ENCODE peak calls at places on chromosomes 12 and 14, in four cellular contexts. A is GM23248; B is activated CD4-positive, alpha-beta T cell treated with anti-CD3 and anti-CD28 coated beads for 24 hours; X is ELR. L is an unnamed sample.
A peak's percentile ranks its signal among the peaks of the same experiment; 100 is the strongest.

GRCh38 chr14:103847439-103847953 is at the start of gene PPP1R13B:
- DNase-seq in A (peak; percentile 94), B (peak; percentile 93), X (peak; percentile 92), L (peak; percentile 72)

GRCh38 chr12:2526371-2526770 is 268.4 kb upstream of the FKBP4 start:
- DNase-seq in A (no peak), B (no peak), X (no peak), L (no peak)

GRCh38 chr14:59630281-59630963 is 53.8 kb upstream of the CCDC175 start:
- DNase-seq in A (peak; percentile 30), B (no peak), X (no peak), L (no peak)

GRCh38 chr12:79546461-79547043 is 144.2 kb downstream of the PAWR start:
- DNase-seq in A (peak; percentile 25), B (no peak), X (peak; percentile 76), L (no peak)

GRCh38 chr14:73242274-73242960 is 5.1 kb downstream of the PAPLN start:
- DNase-seq in A (no peak), B (no peak), X (no peak), L (peak; percentile 37)

GRCh38 chr12:122730215-122731014 is at the start of gene HCAR1:
- DNase-seq in A (no peak), B (peak; percentile 34), X (no peak), L (peak; percentile 30)

GRCh38 chr12:14885718-14886201 is at the start of gene MGP:
- DNase-seq in A (peak; percentile 66), B (no peak), X (no peak), L (peak; percentile 98)

GRCh38 chr12:63802012-63802608 is 22.4 kb downstream of the RXYLT1 start:
- DNase-seq in A (peak; percentile 55), B (no peak), X (peak; percentile 57), L (peak; percentile 56)

GRCh38 chr12:92107621-92108131 is 38.0 kb downstream of the BTG1 start:
- DNase-seq in A (no peak), B (no peak), X (no peak), L (no peak)

GRCh38 chr12:39586811-39587210 is 32.8 kb downstream of the ABCD2 start:
- DNase-seq in A (peak; percentile 16), B (no peak), X (no peak), L (no peak)

GRCh38 chr14:94062344-94062904 is 18.6 kb downstream of the DDX24 start:
- DNase-seq in A (peak; percentile 73), B (no peak), X (peak; percentile 61), L (peak; percentile 32)

GRCh38 chr12:126469211-126469610 is 1404.0 kb downstream of the AACS start:
- DNase-seq in A (no peak), B (no peak), X (no peak), L (no peak)

GRCh38 chr14:66642264-66642663 is 134.3 kb downstream of the GPHN start:
- DNase-seq in A (no peak), B (no peak), X (no peak), L (no peak)

GRCh38 chr12:6766651-6767300 is 613 bp downstream of the PTMS start:
- DNase-seq in A (peak; percentile 90), B (no peak), X (peak; percentile 85), L (peak; percentile 55)

GRCh38 chr12:110234197-110235154 is 46.6 kb upstream of the ATP2A2 start:
- DNase-seq in A (peak; percentile 53), B (no peak), X (no peak), L (peak; percentile 36)

GRCh38 chr12:54215990-54216579 is 27.3 kb upstream of the SMUG1 start:
- DNase-seq in A (no peak), B (peak; percentile 29), X (peak; percentile 38), L (no peak)

L was measured in fibroblast of the aortic adventitia.